ENCODE peak calls at places on chromosomes 13 and 19, in ten cellular contexts. One of them, this sample, is unnamed.
A peak's percentile ranks its signal among the peaks of the same experiment; 100 is the strongest.

GRCh38 chr13:48741377-48741776 is 87.6 kb downstream of the CYSLTR2 start:
- DNase-seq in aorta: no peak
- DNase-seq in H1: no peak
- DNase-seq in CD4-positive, alpha-beta memory T cell: no peak
- DNase-seq in mesendoderm: no peak
- DNase-seq in breast epithelium: no peak
- DNase-seq in DND-41: peak; percentile 58
- DNase-seq in body of pancreas: peak; percentile 59
- DNase-seq in uterus: no peak
- DNase-seq in naive thymus-derived CD4-positive, alpha-beta T cell: no peak
- DNase-seq in this sample: no peak

GRCh38 chr19:45468803-45469131 is 971 bp downstream of the FOSB start:
- DNase-seq in aorta: no peak
- DNase-seq in H1: no peak
- DNase-seq in CD4-positive, alpha-beta memory T cell: peak; percentile 93
- DNase-seq in mesendoderm: no peak
- DNase-seq in breast epithelium: no peak
- DNase-seq in DND-41: no peak
- DNase-seq in body of pancreas: no peak
- DNase-seq in uterus: no peak
- DNase-seq in naive thymus-derived CD4-positive, alpha-beta T cell: no peak
- DNase-seq in this sample: no peak

GRCh38 chr19:45901912-45902650 is at the start of gene MYPOP:
- DNase-seq in aorta: no peak
- DNase-seq in H1: no peak
- DNase-seq in CD4-positive, alpha-beta memory T cell: no peak
- DNase-seq in mesendoderm: peak; percentile 39
- DNase-seq in breast epithelium: no peak
- DNase-seq in DND-41: peak; percentile 34
- DNase-seq in body of pancreas: no peak
- DNase-seq in uterus: peak; percentile 23
- DNase-seq in naive thymus-derived CD4-positive, alpha-beta T cell: no peak
- DNase-seq in this sample: peak; percentile 33

GRCh38 chr19:49862411-49863253 is 4.7 kb downstream of the PNKP start:
- DNase-seq in aorta: peak; percentile 54
- DNase-seq in H1: peak; percentile 94
- DNase-seq in CD4-positive, alpha-beta memory T cell: peak; percentile 39
- DNase-seq in mesendoderm: peak; percentile 90
- DNase-seq in breast epithelium: no peak
- DNase-seq in DND-41: peak; percentile 64
- DNase-seq in body of pancreas: peak; percentile 15
- DNase-seq in uterus: peak; percentile 18
- DNase-seq in naive thymus-derived CD4-positive, alpha-beta T cell: no peak
- DNase-seq in this sample: no peak

GRCh38 chr19:19948800-19949199 is 48.1 kb downstream of the ZNF93 start:
- DNase-seq in aorta: no peak
- DNase-seq in H1: no peak
- DNase-seq in CD4-positive, alpha-beta memory T cell: no peak
- DNase-seq in mesendoderm: no peak
- DNase-seq in breast epithelium: no peak
- DNase-seq in DND-41: peak; percentile 39
- DNase-seq in body of pancreas: no peak
- DNase-seq in uterus: no peak
- DNase-seq in naive thymus-derived CD4-positive, alpha-beta T cell: no peak
- DNase-seq in this sample: no peak

GRCh38 chr13:73268306-73268705 is 209.5 kb downstream of the KLF5 start:
- DNase-seq in aorta: no peak
- DNase-seq in H1: no peak
- DNase-seq in CD4-positive, alpha-beta memory T cell: no peak
- DNase-seq in mesendoderm: no peak
- DNase-seq in breast epithelium: no peak
- DNase-seq in DND-41: no peak
- DNase-seq in body of pancreas: peak; percentile 19
- DNase-seq in uterus: no peak
- DNase-seq in naive thymus-derived CD4-positive, alpha-beta T cell: no peak
- DNase-seq in this sample: no peak

GRCh38 chr13:99378985-99379734 is 72.0 kb upstream of the GPR183 start:
- DNase-seq in aorta: no peak
- DNase-seq in H1: peak; percentile 35
- DNase-seq in CD4-positive, alpha-beta memory T cell: no peak
- DNase-seq in mesendoderm: peak; percentile 74
- DNase-seq in breast epithelium: no peak
- DNase-seq in DND-41: no peak
- DNase-seq in body of pancreas: no peak
- DNase-seq in uterus: no peak
- DNase-seq in naive thymus-derived CD4-positive, alpha-beta T cell: no peak
- DNase-seq in this sample: no peak

GRCh38 chr19:19548915-19549537 is 11.0 kb downstream of the CILP2 start:
- DNase-seq in aorta: no peak
- DNase-seq in H1: no peak
- DNase-seq in CD4-positive, alpha-beta memory T cell: peak; percentile 2
- DNase-seq in mesendoderm: no peak
- DNase-seq in breast epithelium: no peak
- DNase-seq in DND-41: no peak
- DNase-seq in body of pancreas: no peak
- DNase-seq in uterus: no peak
- DNase-seq in naive thymus-derived CD4-positive, alpha-beta T cell: no peak
- DNase-seq in this sample: no peak

GRCh38 chr19:20165971-20166592 is 932 bp upstream of the ZNF486 start:
- DNase-seq in aorta: no peak
- DNase-seq in H1: no peak
- DNase-seq in CD4-positive, alpha-beta memory T cell: no peak
- DNase-seq in mesendoderm: no peak
- DNase-seq in breast epithelium: no peak
- DNase-seq in DND-41: no peak
- DNase-seq in body of pancreas: peak; percentile 23
- DNase-seq in uterus: no peak
- DNase-seq in naive thymus-derived CD4-positive, alpha-beta T cell: no peak
- DNase-seq in this sample: no peak

GRCh38 chr19:19139876-19140229 is 1.6 kb upstream of the TMEM161A start:
- DNase-seq in aorta: no peak
- DNase-seq in H1: no peak
- DNase-seq in CD4-positive, alpha-beta memory T cell: no peak
- DNase-seq in mesendoderm: no peak
- DNase-seq in breast epithelium: no peak
- DNase-seq in DND-41: no peak
- DNase-seq in body of pancreas: no peak
- DNase-seq in uterus: no peak
- DNase-seq in naive thymus-derived CD4-positive, alpha-beta T cell: no peak
- DNase-seq in this sample: no peak

GRCh38 chr13:34076943-34077703 is 259.2 kb downstream of the RFC3 start:
- DNase-seq in aorta: no peak
- DNase-seq in H1: no peak
- DNase-seq in CD4-positive, alpha-beta memory T cell: no peak
- DNase-seq in mesendoderm: peak; percentile 29
- DNase-seq in breast epithelium: no peak
- DNase-seq in DND-41: no peak
- DNase-seq in body of pancreas: no peak
- DNase-seq in uterus: no peak
- DNase-seq in naive thymus-derived CD4-positive, alpha-beta T cell: no peak
- DNase-seq in this sample: peak; percentile 65

GRCh38 chr13:20536992-20537391 is 11.3 kb upstream of the CRYL1 start:
- DNase-seq in aorta: no peak
- DNase-seq in H1: no peak
- DNase-seq in CD4-positive, alpha-beta memory T cell: no peak
- DNase-seq in mesendoderm: no peak
- DNase-seq in breast epithelium: no peak
- DNase-seq in DND-41: no peak
- DNase-seq in body of pancreas: no peak
- DNase-seq in uterus: no peak
- DNase-seq in naive thymus-derived CD4-positive, alpha-beta T cell: no peak
- DNase-seq in this sample: no peak

GRCh38 chr13:110645750-110646149 is 30.4 kb downstream of the NAXD start:
- DNase-seq in aorta: no peak
- DNase-seq in H1: no peak
- DNase-seq in CD4-positive, alpha-beta memory T cell: no peak
- DNase-seq in mesendoderm: no peak
- DNase-seq in breast epithelium: no peak
- DNase-seq in DND-41: no peak
- DNase-seq in body of pancreas: no peak
- DNase-seq in uterus: no peak
- DNase-seq in naive thymus-derived CD4-positive, alpha-beta T cell: no peak
- DNase-seq in this sample: no peak

GRCh38 chr19:6414033-6414643 is 10.5 kb downstream of the KHSRP start:
- DNase-seq in aorta: no peak
- DNase-seq in H1: peak; percentile 63
- DNase-seq in CD4-positive, alpha-beta memory T cell: no peak
- DNase-seq in mesendoderm: peak; percentile 52
- DNase-seq in breast epithelium: no peak
- DNase-seq in DND-41: no peak
- DNase-seq in body of pancreas: no peak
- DNase-seq in uterus: no peak
- DNase-seq in naive thymus-derived CD4-positive, alpha-beta T cell: no peak
- DNase-seq in this sample: no peak

GRCh38 chr19:49233163-49233562 is 75.6 kb downstream of the TRPM4 start:
- DNase-seq in aorta: no peak
- DNase-seq in H1: no peak
- DNase-seq in CD4-positive, alpha-beta memory T cell: no peak
- DNase-seq in mesendoderm: no peak
- DNase-seq in breast epithelium: no peak
- DNase-seq in DND-41: no peak
- DNase-seq in body of pancreas: no peak
- DNase-seq in uterus: no peak
- DNase-seq in naive thymus-derived CD4-positive, alpha-beta T cell: no peak
- DNase-seq in this sample: no peak

GRCh38 chr19:10758978-10759377 is 41.1 kb downstream of the DNM2 start:
- DNase-seq in aorta: no peak
- DNase-seq in H1: no peak
- DNase-seq in CD4-positive, alpha-beta memory T cell: no peak
- DNase-seq in mesendoderm: no peak
- DNase-seq in breast epithelium: no peak
- DNase-seq in DND-41: no peak
- DNase-seq in body of pancreas: no peak
- DNase-seq in uterus: no peak
- DNase-seq in naive thymus-derived CD4-positive, alpha-beta T cell: no peak
- DNase-seq in this sample: no peak
- H3K36me3 ChIP-seq in aorta: no peaks in the 10 kb centered on the region
- H3K36me3 ChIP-seq in H1: no peaks in the 10 kb centered on the region
- H3K36me3 ChIP-seq in CD4-positive, alpha-beta memory T cell: peaks cover 7% of the 10 kb centered on the region
- H3K36me3 ChIP-seq in mesendoderm: peaks cover 5% of the 10 kb centered on the region
- H3K36me3 ChIP-seq in breast epithelium: no peaks in the 10 kb centered on the region
- H3K36me3 ChIP-seq in DND-41: peaks cover 36% of the 10 kb centered on the region
- H3K36me3 ChIP-seq in body of pancreas: no peaks in the 10 kb centered on the region
- H3K36me3 ChIP-seq in uterus: no peaks in the 10 kb centered on the region
- H3K36me3 ChIP-seq in naive thymus-derived CD4-positive, alpha-beta T cell: peaks cover 4% of the 10 kb centered on the region
- H3K36me3 ChIP-seq in this sample: peaks cover 40% of the 10 kb centered on the region

GRCh38 chr13:112870737-112871287 is 98.2 kb upstream of the MCF2L start:
- DNase-seq in aorta: no peak
- DNase-seq in H1: no peak
- DNase-seq in CD4-positive, alpha-beta memory T cell: no peak
- DNase-seq in mesendoderm: no peak
- DNase-seq in breast epithelium: no peak
- DNase-seq in DND-41: no peak
- DNase-seq in body of pancreas: no peak
- DNase-seq in uterus: no peak
- DNase-seq in naive thymus-derived CD4-positive, alpha-beta T cell: no peak
- DNase-seq in this sample: no peak

GRCh38 chr13:112868308-112868707 is 100.7 kb upstream of the MCF2L start:
- DNase-seq in aorta: no peak
- DNase-seq in H1: no peak
- DNase-seq in CD4-positive, alpha-beta memory T cell: no peak
- DNase-seq in mesendoderm: no peak
- DNase-seq in breast epithelium: no peak
- DNase-seq in DND-41: no peak
- DNase-seq in body of pancreas: no peak
- DNase-seq in uterus: no peak
- DNase-seq in naive thymus-derived CD4-positive, alpha-beta T cell: no peak
- DNase-seq in this sample: no peak

GRCh38 chr13:112869202-112870061 is 99.6 kb upstream of the MCF2L start:
- DNase-seq in aorta: no peak
- DNase-seq in H1: no peak
- DNase-seq in CD4-positive, alpha-beta memory T cell: no peak
- DNase-seq in mesendoderm: no peak
- DNase-seq in breast epithelium: no peak
- DNase-seq in DND-41: no peak
- DNase-seq in body of pancreas: no peak
- DNase-seq in uterus: no peak
- DNase-seq in naive thymus-derived CD4-positive, alpha-beta T cell: no peak
- DNase-seq in this sample: no peak

GRCh38 chr13:112870062-112870352 is 99.0 kb upstream of the MCF2L start:
- DNase-seq in aorta: no peak
- DNase-seq in H1: no peak
- DNase-seq in CD4-positive, alpha-beta memory T cell: no peak
- DNase-seq in mesendoderm: no peak
- DNase-seq in breast epithelium: no peak
- DNase-seq in DND-41: no peak
- DNase-seq in body of pancreas: no peak
- DNase-seq in uterus: no peak
- DNase-seq in naive thymus-derived CD4-positive, alpha-beta T cell: no peak
- DNase-seq in this sample: no peak

DNA sequence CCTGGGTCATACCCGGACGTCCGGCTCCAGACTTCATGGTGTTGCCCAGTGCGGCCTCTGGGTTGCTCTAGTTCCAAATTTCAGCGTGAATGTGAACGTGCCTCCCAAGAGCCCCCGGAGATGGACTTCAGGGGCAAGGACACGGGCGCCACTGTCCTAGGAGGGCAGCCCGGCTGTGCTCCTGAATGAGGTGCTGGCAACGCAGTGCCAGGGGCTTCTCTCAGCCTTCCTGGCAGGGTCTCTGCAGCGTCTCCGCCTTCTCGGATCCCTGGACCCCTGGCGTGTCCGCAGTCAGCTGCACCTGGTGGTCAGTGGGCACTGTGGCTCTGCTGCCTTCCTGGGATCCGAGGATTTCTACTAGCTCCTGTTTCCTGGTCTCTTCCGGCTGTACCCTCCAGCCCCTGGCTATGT is 101.7 kb upstream of the MCF2L start:
- DNase-seq in aorta: no peak
- DNase-seq in H1: no peak
- DNase-seq in CD4-positive, alpha-beta memory T cell: no peak
- DNase-seq in mesendoderm: no peak
- DNase-seq in breast epithelium: no peak
- DNase-seq in DND-41: no peak
- DNase-seq in body of pancreas: no peak
- DNase-seq in uterus: no peak
- DNase-seq in naive thymus-derived CD4-positive, alpha-beta T cell: no peak
- DNase-seq in this sample: no peak
- H3K36me3 ChIP-seq in aorta: no peaks in the 10 kb centered on the region
- H3K36me3 ChIP-seq in H1: peaks cover 4% of the 10 kb centered on the region
- H3K36me3 ChIP-seq in CD4-positive, alpha-beta memory T cell: peaks cover 15% of the 10 kb centered on the region
- H3K36me3 ChIP-seq in mesendoderm: peaks cover 1% of the 10 kb centered on the region
- H3K36me3 ChIP-seq in breast epithelium: no peaks in the 10 kb centered on the region
- H3K36me3 ChIP-seq in DND-41: peaks cover 20% of the 10 kb centered on the region
- H3K36me3 ChIP-seq in body of pancreas: no peaks in the 10 kb centered on the region
- H3K36me3 ChIP-seq in uterus: no peaks in the 10 kb centered on the region
- H3K36me3 ChIP-seq in naive thymus-derived CD4-positive, alpha-beta T cell: peaks cover 5% of the 10 kb centered on the region
- H3K36me3 ChIP-seq in this sample: no peaks in the 10 kb centered on the region

GRCh38 chr19:55297267-55297666 is 13.5 kb downstream of the BRSK1 start:
- DNase-seq in aorta: no peak
- DNase-seq in H1: no peak
- DNase-seq in CD4-positive, alpha-beta memory T cell: no peak
- DNase-seq in mesendoderm: no peak
- DNase-seq in breast epithelium: no peak
- DNase-seq in DND-41: no peak
- DNase-seq in body of pancreas: no peak
- DNase-seq in uterus: no peak
- DNase-seq in naive thymus-derived CD4-positive, alpha-beta T cell: no peak
- DNase-seq in this sample: no peak
- H3K36me3 ChIP-seq in aorta: no peaks in the 10 kb centered on the region
- H3K36me3 ChIP-seq in H1: peaks cover 7% of the 10 kb centered on the region
- H3K36me3 ChIP-seq in CD4-positive, alpha-beta memory T cell: no peaks in the 10 kb centered on the region
- H3K36me3 ChIP-seq in mesendoderm: no peaks in the 10 kb centered on the region
- H3K36me3 ChIP-seq in breast epithelium: no peaks in the 10 kb centered on the region
- H3K36me3 ChIP-seq in DND-41: no peaks in the 10 kb centered on the region
- H3K36me3 ChIP-seq in body of pancreas: no peaks in the 10 kb centered on the region
- H3K36me3 ChIP-seq in uterus: no peaks in the 10 kb centered on the region
- H3K36me3 ChIP-seq in naive thymus-derived CD4-positive, alpha-beta T cell: no peaks in the 10 kb centered on the region
- H3K36me3 ChIP-seq in this sample: no peaks in the 10 kb centered on the region

GRCh38 chr19:56404705-56405056 is 549 bp downstream of the ZNF583 start:
- DNase-seq in aorta: no peak
- DNase-seq in H1: no peak
- DNase-seq in CD4-positive, alpha-beta memory T cell: no peak
- DNase-seq in mesendoderm: no peak
- DNase-seq in breast epithelium: no peak
- DNase-seq in DND-41: no peak
- DNase-seq in body of pancreas: no peak
- DNase-seq in uterus: no peak
- DNase-seq in naive thymus-derived CD4-positive, alpha-beta T cell: no peak
- DNase-seq in this sample: no peak
- H3K36me3 ChIP-seq in aorta: peaks cover 6% of the 10 kb centered on the region
- H3K36me3 ChIP-seq in H1: no peaks in the 10 kb centered on the region
- H3K36me3 ChIP-seq in CD4-positive, alpha-beta memory T cell: peaks cover 24% of the 10 kb centered on the region
- H3K36me3 ChIP-seq in mesendoderm: peaks cover 1% of the 10 kb centered on the region
- H3K36me3 ChIP-seq in breast epithelium: peaks cover 18% of the 10 kb centered on the region
- H3K36me3 ChIP-seq in DND-41: peaks cover 34% of the 10 kb centered on the region
- H3K36me3 ChIP-seq in body of pancreas: peaks cover 9% of the 10 kb centered on the region
- H3K36me3 ChIP-seq in uterus: no peaks in the 10 kb centered on the region
- H3K36me3 ChIP-seq in naive thymus-derived CD4-positive, alpha-beta T cell: peaks cover 19% of the 10 kb centered on the region
- H3K36me3 ChIP-seq in this sample: peaks cover 9% of the 10 kb centered on the region